ENCODE peak calls at places on chromosomes 16 and 17, in five cellular contexts. One of them, this sample, is unnamed.

GRCh38 chr17:39239640-39240314 is 14.0 kb upstream of the STAC2 start:
- DNase-seq in neural crest cell: no peak
- DNase-seq in pancreas: peak; percentile 81
- DNase-seq in Caco-2: peak; percentile 82
- DNase-seq in fibroblast of the aortic adventitia: no peak
- DNase-seq in this sample: peak; percentile 76

GRCh38 chr17:34378664-34379101 is 15.7 kb upstream of the CCL1 start:
- DNase-seq in neural crest cell: no peak
- DNase-seq in pancreas: no peak
- DNase-seq in Caco-2: no peak
- DNase-seq in fibroblast of the aortic adventitia: peak; percentile 30
- DNase-seq in this sample: no peak

GRCh38 chr16:74874123-74874522 is 99.5 kb upstream of the FA2H start:
- DNase-seq in neural crest cell: no peak
- DNase-seq in pancreas: no peak
- DNase-seq in Caco-2: no peak
- DNase-seq in fibroblast of the aortic adventitia: no peak
- DNase-seq in this sample: no peak

GRCh38 chr17:15091825-15092224 is 173.3 kb downstream of the PMP22 start:
- DNase-seq in neural crest cell: no peak
- DNase-seq in pancreas: no peak
- DNase-seq in Caco-2: no peak
- DNase-seq in fibroblast of the aortic adventitia: no peak
- DNase-seq in this sample: no peak

GRCh38 chr16:784431-784830 is 3.8 kb downstream of the RPUSD1 start:
- DNase-seq in neural crest cell: no peak
- DNase-seq in pancreas: no peak
- DNase-seq in Caco-2: no peak
- DNase-seq in fibroblast of the aortic adventitia: no peak
- DNase-seq in this sample: no peak

GRCh38 chr17:69762359-69762758 is 312.7 kb upstream of the KCNJ16 start:
- DNase-seq in neural crest cell: no peak
- DNase-seq in pancreas: no peak
- DNase-seq in Caco-2: no peak
- DNase-seq in fibroblast of the aortic adventitia: no peak
- DNase-seq in this sample: no peak

GRCh38 chr17:13626703-13627102 is 25.0 kb upstream of the HS3ST3A1 start:
- DNase-seq in neural crest cell: no peak
- DNase-seq in pancreas: no peak
- DNase-seq in Caco-2: no peak
- DNase-seq in fibroblast of the aortic adventitia: peak; percentile 58
- DNase-seq in this sample: no peak

GRCh38 chr16:12434567-12434966 is 369.1 kb downstream of the CPPED1 start:
- DNase-seq in neural crest cell: no peak
- DNase-seq in pancreas: no peak
- DNase-seq in Caco-2: no peak
- DNase-seq in fibroblast of the aortic adventitia: no peak
- DNase-seq in this sample: no peak

GRCh38 chr17:78738245-78738644 is 43.8 kb downstream of the CYTH1 start:
- DNase-seq in neural crest cell: no peak
- DNase-seq in pancreas: no peak
- DNase-seq in Caco-2: no peak
- DNase-seq in fibroblast of the aortic adventitia: no peak
- DNase-seq in this sample: no peak

GRCh38 chr16:1297413-1297773 is 12.0 kb upstream of the UBE2I start:
- DNase-seq in neural crest cell: no peak
- DNase-seq in pancreas: no peak
- DNase-seq in Caco-2: no peak
- DNase-seq in fibroblast of the aortic adventitia: no peak
- DNase-seq in this sample: no peak

GRCh38 chr17:57313276-57313835 is 57.0 kb downstream of the MSI2 start:
- DNase-seq in neural crest cell: no peak
- DNase-seq in pancreas: no peak
- DNase-seq in Caco-2: no peak
- DNase-seq in fibroblast of the aortic adventitia: no peak
- DNase-seq in this sample: no peak

GRCh38 chr17:35161281-35161761 is 13.7 kb downstream of the UNC45B start:
- DNase-seq in neural crest cell: no peak
- DNase-seq in pancreas: no peak
- DNase-seq in Caco-2: no peak
- DNase-seq in fibroblast of the aortic adventitia: no peak
- DNase-seq in this sample: no peak

GRCh38 chr17:28723159-28723835 is 2.7 kb downstream of the TLCD1 start:
- DNase-seq in neural crest cell: no peak
- DNase-seq in pancreas: no peak
- DNase-seq in Caco-2: no peak
- DNase-seq in fibroblast of the aortic adventitia: no peak
- DNase-seq in this sample: no peak

GRCh38 chr16:86848821-86849220 is 270.5 kb downstream of the FOXL1 start:
- DNase-seq in neural crest cell: no peak
- DNase-seq in pancreas: no peak
- DNase-seq in Caco-2: no peak
- DNase-seq in fibroblast of the aortic adventitia: no peak
- DNase-seq in this sample: no peak

GRCh38 chr17:7782237-7782636 is 51.8 kb upstream of the KDM6B start:
- DNase-seq in neural crest cell: no peak
- DNase-seq in pancreas: no peak
- DNase-seq in Caco-2: no peak
- DNase-seq in fibroblast of the aortic adventitia: peak; percentile 80
- DNase-seq in this sample: no peak

GRCh38 chr17:30982855-30983254 is 12.0 kb downstream of the RNF135 start:
- DNase-seq in neural crest cell: no peak
- DNase-seq in pancreas: no peak
- DNase-seq in Caco-2: no peak
- DNase-seq in fibroblast of the aortic adventitia: no peak
- DNase-seq in this sample: no peak

GRCh38 chr16:85077576-85078125 is 34.6 kb downstream of the CIBAR2 start:
- DNase-seq in neural crest cell: no peak
- DNase-seq in pancreas: no peak
- DNase-seq in Caco-2: no peak
- DNase-seq in fibroblast of the aortic adventitia: no peak
- DNase-seq in this sample: no peak

GRCh38 chr16:19657831-19658230 is 60.2 kb downstream of the KNOP1 start:
- DNase-seq in neural crest cell: no peak
- DNase-seq in pancreas: no peak
- DNase-seq in Caco-2: no peak
- DNase-seq in fibroblast of the aortic adventitia: no peak
- DNase-seq in this sample: no peak

GRCh38 chr16:86387461-86388440 is 122.6 kb upstream of the FOXF1 start:
- DNase-seq in neural crest cell: no peak
- DNase-seq in pancreas: no peak
- DNase-seq in Caco-2: no peak
- DNase-seq in fibroblast of the aortic adventitia: peak; percentile 97
- DNase-seq in this sample: no peak

GRCh38 chr16:17470002-17470870 is 524 bp downstream of the XYLT1 start:
- DNase-seq in neural crest cell: peak; percentile 19
- DNase-seq in pancreas: peak; percentile 71
- DNase-seq in Caco-2: peak; percentile 19
- DNase-seq in fibroblast of the aortic adventitia: peak; percentile 12
- DNase-seq in this sample: peak; percentile 56

GRCh38 chr17:5027299-5027698 is 7.9 kb downstream of the SLC52A1 start:
- DNase-seq in neural crest cell: no peak
- DNase-seq in pancreas: no peak
- DNase-seq in Caco-2: no peak
- DNase-seq in fibroblast of the aortic adventitia: no peak
- DNase-seq in this sample: no peak

GRCh38 chr16:81310045-81310644 is 4.6 kb upstream of the GAN start:
- DNase-seq in neural crest cell: no peak
- DNase-seq in pancreas: no peak
- DNase-seq in Caco-2: no peak
- DNase-seq in fibroblast of the aortic adventitia: no peak
- DNase-seq in this sample: no peak

GRCh38 chr17:76354317-76354729 is 607 bp upstream of the PRPSAP1 start:
- DNase-seq in neural crest cell: no peak
- DNase-seq in pancreas: peak; percentile 62
- DNase-seq in Caco-2: no peak
- DNase-seq in fibroblast of the aortic adventitia: no peak
- DNase-seq in this sample: no peak

GRCh38 chr17:76726766-76727718 is at the start of gene METTL23:
- DNase-seq in neural crest cell: peak; percentile 61
- DNase-seq in pancreas: peak; percentile 87
- DNase-seq in Caco-2: peak; percentile 86
- DNase-seq in fibroblast of the aortic adventitia: peak; percentile 75
- DNase-seq in this sample: peak; percentile 78

GRCh38 chr16:72560617-72561016 is 388.7 kb upstream of the PMFBP1 start:
- DNase-seq in neural crest cell: no peak
- DNase-seq in pancreas: no peak
- DNase-seq in Caco-2: no peak
- DNase-seq in fibroblast of the aortic adventitia: peak; percentile 56
- DNase-seq in this sample: no peak

GRCh38 chr16:54968769-54969168 is 38.1 kb downstream of the IRX5 start:
- DNase-seq in neural crest cell: no peak
- DNase-seq in pancreas: no peak
- DNase-seq in Caco-2: no peak
- DNase-seq in fibroblast of the aortic adventitia: no peak
- DNase-seq in this sample: no peak

GRCh38 chr16:19375561-19376158 is 42.0 kb upstream of the TMC5 start:
- DNase-seq in neural crest cell: peak; percentile 46
- DNase-seq in pancreas: no peak
- DNase-seq in Caco-2: peak; percentile 46
- DNase-seq in fibroblast of the aortic adventitia: peak; percentile 76
- DNase-seq in this sample: peak; percentile 53

GRCh38 chr17:45137561-45138305 is 2.2 kb downstream of the ACBD4 start:
- DNase-seq in neural crest cell: no peak
- DNase-seq in pancreas: no peak
- DNase-seq in Caco-2: no peak
- DNase-seq in fibroblast of the aortic adventitia: no peak
- DNase-seq in this sample: no peak

GRCh38 chr17:34820166-34820920 is 140.9 kb downstream of the CCT6B start:
- DNase-seq in neural crest cell: no peak
- DNase-seq in pancreas: no peak
- DNase-seq in Caco-2: no peak
- DNase-seq in fibroblast of the aortic adventitia: no peak
- DNase-seq in this sample: no peak

DNA sequence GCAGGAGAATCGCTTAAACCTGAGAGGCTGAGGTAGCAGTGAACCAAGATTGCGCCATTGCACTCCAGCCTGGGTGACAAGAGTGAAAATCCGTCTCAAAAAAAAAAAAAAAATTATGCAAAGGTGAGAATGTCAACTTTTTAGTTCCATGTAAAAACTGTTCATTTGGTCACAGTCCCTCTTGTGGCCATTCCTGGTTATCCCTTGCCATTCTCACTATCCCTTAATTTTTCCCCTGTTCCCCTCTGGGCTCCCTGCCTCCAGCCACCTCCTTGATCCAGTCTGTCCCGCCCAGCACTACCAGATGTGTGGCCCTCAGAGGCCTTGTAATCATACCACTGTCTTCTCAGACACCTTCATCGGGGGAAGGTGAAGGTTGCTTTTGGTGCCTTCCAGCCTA is 23.4 kb downstream of the DCAF7 start:
- DNase-seq in neural crest cell: no peak
- DNase-seq in pancreas: no peak
- DNase-seq in Caco-2: peak; percentile 33
- DNase-seq in fibroblast of the aortic adventitia: peak; percentile 5
- DNase-seq in this sample: no peak
- TF ChIP-seq CTCF in neural crest cell: peak; percentile 57
- TF ChIP-seq CTCF in pancreas: no peak
- TF ChIP-seq CTCF in Caco-2: no peak
- TF ChIP-seq CTCF in fibroblast of the aortic adventitia: peak; percentile 44
- TF ChIP-seq CTCF in this sample: peak; percentile 37

DNA sequence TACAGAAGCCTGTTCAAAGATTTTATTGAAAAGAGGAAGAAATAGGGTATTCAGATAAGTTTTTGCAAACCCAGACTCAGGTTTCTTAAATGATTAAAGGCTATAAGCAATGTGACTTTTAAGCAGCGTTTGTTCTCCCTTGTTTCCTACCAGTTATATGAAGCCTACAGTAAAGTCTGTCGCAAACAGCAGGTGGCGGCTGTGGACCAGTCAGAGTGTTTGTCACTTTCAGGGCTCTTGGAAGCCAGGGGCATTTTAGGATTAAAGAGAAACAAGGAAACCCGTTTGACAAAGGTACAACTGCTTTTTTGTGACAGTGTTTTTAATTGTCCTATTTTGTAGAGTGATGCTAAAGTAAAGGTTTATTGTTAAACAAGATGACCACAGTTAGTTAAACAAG is 7.7 kb upstream of the RARA start:
- DNase-seq in neural crest cell: no peak
- DNase-seq in pancreas: no peak
- DNase-seq in Caco-2: no peak
- DNase-seq in fibroblast of the aortic adventitia: no peak
- DNase-seq in this sample: no peak
- TF ChIP-seq CTCF in neural crest cell: peak; percentile 55
- TF ChIP-seq CTCF in pancreas: peak; percentile 19
- TF ChIP-seq CTCF in Caco-2: no peak
- TF ChIP-seq CTCF in fibroblast of the aortic adventitia: peak; percentile 6
- TF ChIP-seq CTCF in this sample: peak; percentile 11

GRCh38 chr17:74116087-74116717 is 87.3 kb upstream of the RPL38 start:
- DNase-seq in neural crest cell: no peak
- DNase-seq in pancreas: no peak
- DNase-seq in Caco-2: no peak
- DNase-seq in fibroblast of the aortic adventitia: no peak
- DNase-seq in this sample: no peak

GRCh38 chr17:74119049-74119580 is 84.4 kb upstream of the RPL38 start:
- DNase-seq in neural crest cell: no peak
- DNase-seq in pancreas: no peak
- DNase-seq in Caco-2: no peak
- DNase-seq in fibroblast of the aortic adventitia: no peak
- DNase-seq in this sample: no peak

GRCh38 chr17:74117087-74117486 is 86.4 kb upstream of the RPL38 start:
- DNase-seq in neural crest cell: no peak
- DNase-seq in pancreas: no peak
- DNase-seq in Caco-2: no peak
- DNase-seq in fibroblast of the aortic adventitia: no peak
- DNase-seq in this sample: no peak

GRCh38 chr17:74118504-74118903 is 85.0 kb upstream of the RPL38 start:
- DNase-seq in neural crest cell: peak; percentile 29
- DNase-seq in pancreas: no peak
- DNase-seq in Caco-2: peak; percentile 13
- DNase-seq in fibroblast of the aortic adventitia: no peak
- DNase-seq in this sample: peak; percentile 66

GRCh38 chr17:74117999-74118421 is 85.5 kb upstream of the RPL38 start:
- DNase-seq in neural crest cell: no peak
- DNase-seq in pancreas: no peak
- DNase-seq in Caco-2: no peak
- DNase-seq in fibroblast of the aortic adventitia: no peak
- DNase-seq in this sample: no peak
- TF ChIP-seq CTCF in neural crest cell: no peak
- TF ChIP-seq CTCF in pancreas: no peak
- TF ChIP-seq CTCF in Caco-2: no peak
- TF ChIP-seq CTCF in fibroblast of the aortic adventitia: no peak
- TF ChIP-seq CTCF in this sample: no peak

GRCh38 chr17:36608794-36609497 is 7.6 kb downstream of the MRM1 start:
- DNase-seq in neural crest cell: peak; percentile 22
- DNase-seq in pancreas: no peak
- DNase-seq in Caco-2: peak; percentile 47
- DNase-seq in fibroblast of the aortic adventitia: peak; percentile 73
- DNase-seq in this sample: peak; percentile 65
- TF ChIP-seq CTCF in neural crest cell: peak; percentile 55
- TF ChIP-seq CTCF in pancreas: no peak
- TF ChIP-seq CTCF in Caco-2: peak; percentile 40
- TF ChIP-seq CTCF in fibroblast of the aortic adventitia: peak; percentile 64
- TF ChIP-seq CTCF in this sample: peak; percentile 51

DNA sequence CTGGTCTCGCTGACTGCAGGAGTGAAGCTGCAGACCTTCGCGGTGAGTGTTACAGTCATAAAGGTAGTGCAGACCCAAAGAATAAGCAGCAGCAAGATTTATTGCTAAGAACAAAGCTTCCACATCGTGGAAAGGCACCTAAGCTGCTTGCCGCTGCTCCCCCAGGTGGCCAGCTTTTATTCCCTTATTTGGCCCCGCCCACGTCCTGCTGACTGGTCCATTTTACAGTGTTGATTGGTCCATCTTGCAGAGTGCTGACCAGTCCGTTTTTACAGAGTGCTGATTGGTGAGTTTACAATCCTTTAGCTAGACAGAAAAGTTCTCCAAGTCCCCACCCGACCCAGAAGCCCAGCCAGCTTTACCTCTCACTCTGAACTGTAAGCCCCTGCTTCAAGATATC is 227.8 kb downstream of the ABCC12 start:
- DNase-seq in neural crest cell: no peak
- DNase-seq in pancreas: no peak
- DNase-seq in Caco-2: peak; percentile 37
- DNase-seq in fibroblast of the aortic adventitia: no peak
- DNase-seq in this sample: no peak
- TF ChIP-seq CTCF in neural crest cell: no peak
- TF ChIP-seq CTCF in pancreas: no peak
- TF ChIP-seq CTCF in Caco-2: no peak
- TF ChIP-seq CTCF in fibroblast of the aortic adventitia: no peak
- TF ChIP-seq CTCF in this sample: no peak